ENCODE peak calls at places on chromosome 7, in five cellular contexts. D, T, R, C and Q are unnamed samples.

GRCh38 chr7:16743207-16743606 is 10.3 kb upstream of the TSPAN13 start:
- DNase-seq in D (no peak), T (no peak), R (no peak), C (no peak), Q (no peak)

GRCh38 chr7:103636153-103636552 is 190.1 kb upstream of the SLC26A5 start:
- DNase-seq in D (no peak), T (no peak), R (no peak), C (no peak), Q (no peak)

GRCh38 chr7:108016841-108017775 is 14.1 kb upstream of the LAMB1 start:
- DNase-seq in D (no peak), T (no peak), R (no peak), C (no peak), Q (no peak)

GRCh38 chr7:104553074-104553473 is 224.7 kb downstream of the LHFPL3 start:
- DNase-seq in D (no peak), T (no peak), R (no peak), C (no peak), Q (no peak)

GRCh38 chr7:65444899-65445823 is 71.5 kb downstream of the ZNF92 start:
- DNase-seq in D (no peak), T (no peak), R (no peak), C (no peak), Q (no peak)

GRCh38 chr7:127504715-127505114 is 80.7 kb downstream of the GCC1 start:
- DNase-seq in D (no peak), T (no peak), R (no peak), C (no peak), Q (no peak)

GRCh38 chr7:44100458-44101303 is 3.5 kb upstream of the AEBP1 start:
- DNase-seq in D (no peak), T (no peak), R (no peak), C (no peak), Q (no peak)

GRCh38 chr7:159144756-159145543 is at the start of gene VIPR2:
- DNase-seq in D (no peak), T (peak), R (peak), C (no peak), Q (peak)

GRCh38 chr7:34776748-34777358 is 118.8 kb downstream of the NPSR1 start:
- DNase-seq in D (no peak), T (no peak), R (no peak), C (no peak), Q (no peak)

GRCh38 chr7:143369678-143370651 is 7.5 kb upstream of the FAM131B start:
- DNase-seq in D (no peak), T (no peak), R (no peak), C (no peak), Q (no peak)

GRCh38 chr7:70752794-70753241 is 379.1 kb upstream of the GALNT17 start:
- DNase-seq in D (no peak), T (no peak), R (no peak), C (no peak), Q (no peak)

GRCh38 chr7:93150200-93150835 is 2.1 kb upstream of the SAMD9L start:
- DNase-seq in D (no peak), T (no peak), R (no peak), C (no peak), Q (no peak)

GRCh38 chr7:121547341-121548092 is 151.4 kb upstream of the FAM3C start:
- DNase-seq in D (no peak), T (no peak), R (no peak), C (no peak), Q (no peak)

GRCh38 chr7:159050703-159051102 is 94.0 kb downstream of the VIPR2 start:
- DNase-seq in D (no peak), T (no peak), R (no peak), C (no peak), Q (no peak)

GRCh38 chr7:34844936-34845665 is 187.1 kb downstream of the NPSR1 start:
- DNase-seq in D (no peak), T (no peak), R (no peak), C (no peak), Q (no peak)

GRCh38 chr7:27994639-27995038 is 186.0 kb downstream of the JAZF1 start:
- DNase-seq in D (no peak), T (no peak), R (no peak), C (no peak), Q (no peak)

GRCh38 chr7:118657391-118658005 is 433.0 kb downstream of the ANKRD7 start:
- DNase-seq in D (no peak), T (no peak), R (no peak), C (no peak), Q (no peak)

GRCh38 chr7:14839307-14839706 is 63.2 kb downstream of the DGKB start:
- DNase-seq in D (no peak), T (no peak), R (no peak), C (no peak), Q (no peak)

GRCh38 chr7:118185163-118185860 is 1.3 kb downstream of the LSM8 start:
- DNase-seq in D (no peak), T (no peak), R (no peak), C (no peak), Q (no peak)

GRCh38 chr7:74584160-74584954 is 73.2 kb upstream of the GTF2I start:
- DNase-seq in D (no peak), T (no peak), R (no peak), C (no peak), Q (no peak)

GRCh38 chr7:43658718-43659548 is 70.4 kb downstream of the COA1 start:
- DNase-seq in D (no peak), T (no peak), R (no peak), C (no peak), Q (no peak)

GRCh38 chr7:80307251-80307856 is 172.7 kb downstream of the GNAI1 start:
- DNase-seq in D (no peak), T (no peak), R (no peak), C (no peak), Q (no peak)

GRCh38 chr7:1555813-1556540 is at the start of gene TMEM184A:
- DNase-seq in D (peak), T (peak), R (peak), C (no peak), Q (no peak)

GRCh38 chr7:99990417-99990816 is 14.6 kb upstream of the AZGP1 start:
- DNase-seq in D (no peak), T (no peak), R (no peak), C (no peak), Q (no peak)

GRCh38 chr7:154842608-154843007 is 160.3 kb downstream of the PAXIP1 start:
- DNase-seq in D (no peak), T (no peak), R (no peak), C (no peak), Q (no peak)

GRCh38 chr7:44769381-44770209 is 20.9 kb downstream of the ZMIZ2 start:
- DNase-seq in D (no peak), T (peak), R (no peak), C (no peak), Q (no peak)

GRCh38 chr7:19145429-19146201 is 394 bp upstream of the FERD3L start:
- DNase-seq in D (no peak), T (no peak), R (no peak), C (no peak), Q (no peak)

GRCh38 chr7:157768198-157768597 is 431.4 kb downstream of the DNAJB6 start:
- DNase-seq in D (no peak), T (no peak), R (no peak), C (no peak), Q (no peak)

GRCh38 chr7:127751723-127752448 is 99.9 kb downstream of the SND1 start:
- DNase-seq in D (peak), T (no peak), R (no peak), C (no peak), Q (no peak)

GRCh38 chr7:10913457-10913856 is 60.2 kb upstream of the PHF14 start:
- DNase-seq in D (no peak), T (no peak), R (no peak), C (no peak), Q (no peak)

GRCh38 chr7:111869266-111869665 is 307.0 kb upstream of the IMMP2L start:
- DNase-seq in D (no peak), T (no peak), R (no peak), C (no peak), Q (no peak)

GRCh38 chr7:7969306-7970112 is 913 bp downstream of the GLCCI1 start:
- DNase-seq in D (peak), T (no peak), R (peak), C (peak), Q (no peak)

GRCh38 chr7:127251458-127252379 is 1.0 kb downstream of the GRM8 start:
- DNase-seq in D (no peak), T (no peak), R (no peak), C (no peak), Q (no peak)

GRCh38 chr7:48563334-48563733 is 361.0 kb upstream of the CDC14C start:
- DNase-seq in D (no peak), T (no peak), R (no peak), C (no peak), Q (no peak)

DNA sequence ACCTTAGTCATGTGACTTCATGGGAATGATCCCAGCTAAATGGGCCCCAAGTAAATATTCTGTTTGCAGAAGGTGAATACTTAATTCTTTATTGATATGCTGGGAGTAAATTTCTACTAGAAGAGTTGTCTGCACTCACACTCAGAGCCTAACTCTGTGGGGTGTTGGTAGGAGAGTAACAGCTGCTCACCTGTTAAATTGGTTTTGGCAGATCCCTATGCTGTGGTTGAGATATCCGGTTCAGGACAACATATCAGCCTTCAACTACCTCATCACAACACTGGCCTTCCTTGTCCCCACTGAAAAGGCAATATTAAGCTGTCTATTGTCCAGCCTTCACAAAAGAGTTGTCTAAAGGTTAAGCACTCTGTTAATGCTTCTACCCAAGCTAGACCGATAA is 738.3 kb downstream of the INHBA start:
- DNase-seq in D (no peak), T (no peak), R (no peak), C (no peak), Q (no peak)
- TF ChIP-seq CTCF in D (no peak), T (no peak), R (no peak), C (no peak), Q (no peak)

GRCh38 chr7:101718747-101719260 is 89.7 kb upstream of the MYL10 start:
- DNase-seq in D (no peak), T (no peak), R (no peak), C (no peak), Q (no peak)

GRCh38 chr7:101723835-101724234 is 93.6 kb upstream of the CUX1 start:
- DNase-seq in D (no peak), T (no peak), R (no peak), C (no peak), Q (no peak)

GRCh38 chr7:101722247-101722646 is 93.2 kb upstream of the MYL10 start:
- DNase-seq in D (no peak), T (no peak), R (no peak), C (no peak), Q (no peak)

GRCh38 chr7:101717986-101718746 is 89.1 kb upstream of the MYL10 start:
- DNase-seq in D (no peak), T (no peak), R (no peak), C (no peak), Q (no peak)

DNA sequence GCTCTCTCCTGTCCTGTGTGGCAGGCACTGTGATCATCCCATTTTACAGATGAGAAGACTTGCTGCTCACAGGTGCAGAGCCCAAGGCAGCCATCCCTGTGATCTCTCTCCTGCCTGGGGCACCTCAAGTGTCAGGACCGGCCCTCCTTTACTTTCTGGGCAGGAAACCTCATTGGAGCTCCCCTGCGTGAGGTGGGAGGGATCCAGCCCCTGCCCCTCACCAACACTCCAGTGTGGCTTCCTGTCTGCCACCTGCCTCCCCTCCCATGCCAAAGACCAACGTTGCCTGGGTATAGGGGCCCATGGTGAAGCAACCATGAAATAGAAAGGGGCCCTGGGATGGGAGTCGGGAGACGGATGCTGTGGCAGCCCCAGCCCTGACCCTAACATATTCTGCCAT is 91.2 kb upstream of the MYL10 start:
- DNase-seq in D (no peak), T (no peak), R (no peak), C (no peak), Q (no peak)
- TF ChIP-seq POLR2AphosphoS5 in D (no peak), T (no peak), R (no peak), C (no peak), Q (no peak)

GRCh38 chr7:136869006-136869961 is 832 bp downstream of the CHRM2 start:
- DNase-seq in D (no peak), T (no peak), R (no peak), C (no peak), Q (no peak)
- H3K27ac ChIP-seq in D (peak), T (no peak), R (no peak), C (no peak), Q (no peak)

GRCh38 chr7:110130669-110131068 is 960.3 kb upstream of the LRRN3 start:
- DNase-seq in D (no peak), T (no peak), R (no peak), C (no peak), Q (no peak)
- TF ChIP-seq CTCF in D (no peak), T (no peak), R (no peak), C (peak), Q (no peak)

DNA sequence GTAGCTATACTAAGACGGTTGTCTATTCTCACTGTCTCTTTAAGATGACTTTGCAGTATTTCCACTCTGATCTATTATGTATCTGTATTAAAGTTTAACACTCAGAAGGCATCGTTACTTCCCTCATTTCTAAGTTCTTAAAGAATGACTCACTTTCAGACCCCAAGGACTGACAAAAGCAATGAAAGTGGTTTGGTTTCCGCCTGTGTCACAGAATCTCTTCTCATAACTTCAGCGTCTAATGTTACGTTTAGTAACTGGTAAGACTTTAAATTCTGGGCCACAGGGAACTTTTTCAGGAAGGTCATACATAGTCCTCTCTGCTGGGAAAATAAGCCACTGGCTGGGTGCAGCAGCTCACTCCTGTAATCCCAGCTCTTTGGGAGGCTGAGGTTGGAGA is 892.0 kb upstream of the AUTS2 start:
- DNase-seq in D (no peak), T (no peak), R (no peak), C (no peak), Q (no peak)
- TF ChIP-seq POLR2AphosphoS5 in D (no peak), T (no peak), R (no peak), C (no peak), Q (no peak)

DNA sequence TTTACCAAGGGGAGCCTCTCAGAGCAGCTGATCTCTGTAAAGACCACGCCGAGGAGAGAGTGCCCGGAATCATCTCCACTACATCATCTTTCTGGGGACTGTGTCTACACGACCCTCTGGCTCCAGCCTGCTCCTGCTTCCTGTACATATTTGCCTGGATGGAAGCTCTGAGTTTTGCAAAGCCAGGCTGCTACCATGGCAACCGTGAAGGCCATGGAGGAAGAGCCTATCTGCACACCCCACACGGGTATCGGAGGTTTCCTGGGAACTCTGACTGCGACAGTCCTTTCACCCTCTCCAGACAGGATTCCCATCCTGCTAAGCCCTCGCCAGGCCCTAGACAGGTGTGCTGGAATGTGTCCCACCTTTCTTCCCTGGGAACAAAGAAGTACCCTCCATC is 83.4 kb upstream of the TNRC18 start:
- DNase-seq in D (no peak), T (no peak), R (no peak), C (no peak), Q (no peak)
- H3K27ac ChIP-seq in D (no peak), T (no peak), R (no peak), C (no peak), Q (no peak)